ENCODE peak calls at places on chromosomes 3 and 15, in five cellular contexts. R is right atrium auricular region; P is CD8-positive, alpha-beta T cell; U is sigmoid colon; L is WERI-Rb-1. H is an unnamed sample.

GRCh38 chr3:129486057-129487035 is 42.1 kb upstream of the RHO start:
- DNase-seq in R (no peak), P (no peak), U (peak), L (no peak), H (no peak)

GRCh38 chr3:169619793-169620192 is 43.7 kb downstream of the MECOM start:
- DNase-seq in R (no peak), P (no peak), U (no peak), L (no peak), H (no peak)

GRCh38 chr15:34769711-34770110 is 14.9 kb upstream of the GJD2 start:
- DNase-seq in R (no peak), P (no peak), U (no peak), L (no peak), H (no peak)

GRCh38 chr3:192445768-192446644 is 281.3 kb downstream of the FGF12 start:
- DNase-seq in R (no peak), P (no peak), U (no peak), L (no peak), H (no peak)

GRCh38 chr3:177905173-177905894 is 630.9 kb upstream of the KCNMB2 start:
- DNase-seq in R (no peak), P (no peak), U (no peak), L (no peak), H (no peak)

GRCh38 chr3:19531426-19531825 is 383.1 kb downstream of the KCNH8 start:
- DNase-seq in R (no peak), P (no peak), U (no peak), L (no peak), H (no peak)

GRCh38 chr3:97857401-97857800 is 35.6 kb downstream of the CRYBG3 start:
- DNase-seq in R (no peak), P (no peak), U (no peak), L (no peak), H (no peak)

GRCh38 chr3:82839871-82840270 is 1078.4 kb upstream of the GBE1 start:
- DNase-seq in R (no peak), P (no peak), U (no peak), L (no peak), H (no peak)

GRCh38 chr3:195139876-195140240 is 131.1 kb downstream of the XXYLT1 start:
- DNase-seq in R (no peak), P (no peak), U (no peak), L (no peak), H (peak)

GRCh38 chr3:46917257-46917656 is 39.7 kb downstream of the PTH1R start:
- DNase-seq in R (no peak), P (no peak), U (peak), L (no peak), H (no peak)

GRCh38 chr3:60146121-60146520 is 1096.3 kb upstream of the CFAP20DC start:
- DNase-seq in R (no peak), P (no peak), U (no peak), L (no peak), H (no peak)

GRCh38 chr3:175983369-175983768 is 1124.2 kb downstream of the NAALADL2 start:
- DNase-seq in R (no peak), P (no peak), U (no peak), L (no peak), H (no peak)

GRCh38 chr3:38620236-38620635 is 29.3 kb downstream of the SCN5A start:
- DNase-seq in R (no peak), P (no peak), U (no peak), L (no peak), H (no peak)

GRCh38 chr3:41239587-41239986 is 40.3 kb downstream of the CTNNB1 start:
- DNase-seq in R (no peak), P (no peak), U (no peak), L (no peak), H (no peak)

GRCh38 chr3:189685854-189686253 is 54.7 kb downstream of the TP63 start:
- DNase-seq in R (no peak), P (no peak), U (no peak), L (no peak), H (no peak)

GRCh38 chr3:45173776-45174175 is 27.6 kb upstream of the CDCP1 start:
- DNase-seq in R (no peak), P (no peak), U (no peak), L (no peak), H (no peak)

GRCh38 chr3:78919021-78919755 is 848.6 kb downstream of the ROBO1 start:
- DNase-seq in R (no peak), P (no peak), U (no peak), L (no peak), H (no peak)

GRCh38 chr3:139288266-139288821 is 55.5 kb upstream of the MRPS22 start:
- DNase-seq in R (no peak), P (no peak), U (no peak), L (no peak), H (no peak)

GRCh38 chr3:123759311-123759710 is 124.8 kb downstream of the MYLK start:
- DNase-seq in R (no peak), P (no peak), U (no peak), L (no peak), H (no peak)

GRCh38 chr15:42032376-42033213 is 11.8 kb upstream of the PLA2G4E start:
- DNase-seq in R (no peak), P (no peak), U (no peak), L (no peak), H (no peak)

GRCh38 chr15:52523192-52523591 is 5.5 kb downstream of the MYO5A start:
- DNase-seq in R (no peak), P (no peak), U (no peak), L (no peak), H (no peak)

GRCh38 chr3:174462908-174463307 is 396.2 kb upstream of the NAALADL2 start:
- DNase-seq in R (no peak), P (no peak), U (no peak), L (no peak), H (no peak)

GRCh38 chr15:33971811-33972210 is 3.5 kb downstream of the CHRM5 start:
- DNase-seq in R (no peak), P (no peak), U (no peak), L (no peak), H (no peak)

GRCh38 chr3:194265505-194265892 is 85.6 kb downstream of the CPN2 start:
- DNase-seq in R (peak), P (no peak), U (peak), L (no peak), H (peak)

GRCh38 chr3:97579365-97579764 is 185.2 kb upstream of the ARL6 start:
- DNase-seq in R (no peak), P (no peak), U (no peak), L (no peak), H (no peak)

GRCh38 chr3:101638262-101638745 is 38.6 kb downstream of the ZBTB11 start:
- DNase-seq in R (peak), P (no peak), U (no peak), L (no peak), H (no peak)

GRCh38 chr3:56042326-56042951 is 425.8 kb downstream of the ERC2 start:
- DNase-seq in R (no peak), P (no peak), U (no peak), L (no peak), H (no peak)

GRCh38 chr15:98513428-98513991 is 134.8 kb upstream of the IGF1R start:
- DNase-seq in R (no peak), P (no peak), U (no peak), L (no peak), H (no peak)

GRCh38 chr3:27174530-27174929 is 194.7 kb downstream of the NEK10 start:
- DNase-seq in R (no peak), P (no peak), U (no peak), L (no peak), H (no peak)

GRCh38 chr3:175737646-175738572 is 878.8 kb downstream of the NAALADL2 start:
- DNase-seq in R (no peak), P (no peak), U (no peak), L (no peak), H (no peak)

GRCh38 chr15:51108933-51109550 is 14.3 kb upstream of the TNFAIP8L3 start:
- DNase-seq in R (no peak), P (no peak), U (no peak), L (no peak), H (no peak)

GRCh38 chr15:90232196-90232595 is 1.5 kb downstream of the CIB1 start:
- DNase-seq in R (no peak), P (no peak), U (no peak), L (no peak), H (no peak)

GRCh38 chr3:151604941-151605340 is 128.8 kb upstream of the AADACL2 start:
- DNase-seq in R (no peak), P (no peak), U (no peak), L (no peak), H (no peak)

GRCh38 chr3:13658681-13659080 is 109.8 kb downstream of the FBLN2 start:
- DNase-seq in R (no peak), P (no peak), U (no peak), L (no peak), H (no peak)

GRCh38 chr3:131036200-131036816 is 9.6 kb downstream of the NEK11 start:
- DNase-seq in R (no peak), P (no peak), U (no peak), L (no peak), H (no peak)

GRCh38 chr15:92947071-92947730 is 47.1 kb downstream of the CHD2 start:
- DNase-seq in R (no peak), P (no peak), U (no peak), L (no peak), H (no peak)
- H3K27ac ChIP-seq in R (no peak), P (no peak), U (no peak), L (no peak), H (no peak)

GRCh38 chr3:57688291-57688690 is 4.6 kb downstream of the DENND6A start:
- DNase-seq in R (no peak), P (no peak), U (no peak), L (no peak), H (no peak)
- H3K27ac ChIP-seq in R (no peak), P (no peak), U (peak), L (no peak), H (no peak)

GRCh38 chr3:187024561-187025226 is 94.4 kb downstream of the ST6GAL1 start:
- DNase-seq in R (no peak), P (no peak), U (no peak), L (no peak), H (no peak)

GRCh38 chr3:187022403-187023029 is 92.2 kb downstream of the ST6GAL1 start:
- DNase-seq in R (no peak), P (no peak), U (no peak), L (no peak), H (no peak)

GRCh38 chr3:187020376-187020775 is 90.0 kb downstream of the ST6GAL1 start:
- DNase-seq in R (peak), P (no peak), U (no peak), L (no peak), H (no peak)

GRCh38 chr3:187019542-187020072 is 89.3 kb downstream of the ST6GAL1 start:
- DNase-seq in R (peak), P (no peak), U (no peak), L (no peak), H (no peak)

DNA sequence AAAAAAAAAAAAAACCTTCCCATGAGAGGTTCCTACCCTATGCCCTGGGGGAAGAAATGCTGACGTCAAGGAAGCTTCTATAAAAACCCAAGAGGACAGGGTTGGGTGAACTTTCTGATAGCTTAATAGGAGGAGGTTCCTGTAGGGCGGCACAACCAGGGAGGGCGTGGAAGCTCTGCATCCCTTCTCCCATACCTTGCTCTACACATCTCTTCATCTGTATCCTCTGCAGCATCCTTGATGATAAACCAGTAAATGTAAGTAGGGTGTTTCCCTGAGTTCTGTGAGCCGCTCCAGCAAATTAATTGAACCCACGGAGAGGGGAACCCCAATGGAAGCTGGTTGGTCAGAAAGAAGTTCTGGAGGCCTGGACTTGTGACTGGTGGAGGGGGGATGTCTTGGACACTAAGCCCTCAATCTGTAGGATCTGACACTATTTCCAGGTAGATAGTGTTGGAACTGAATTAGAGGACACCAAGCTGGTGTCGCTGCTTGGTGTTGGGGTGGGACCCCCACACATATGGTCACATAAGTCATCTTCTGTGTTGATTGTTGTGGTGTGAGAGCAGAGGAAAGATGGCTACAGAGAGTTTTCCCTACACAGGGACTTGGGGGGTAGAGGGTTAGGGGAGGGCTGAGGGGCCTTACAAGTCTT is 91.5 kb downstream of the ST6GAL1 start:
- DNase-seq in R (peak), P (no peak), U (no peak), L (no peak), H (no peak)
- H3K27ac ChIP-seq in R (no peak), P (no peak), U (no peak), L (no peak), H (no peak)

GRCh38 chr3:172316758-172317157 is 131.5 kb downstream of the GHSR start:
- DNase-seq in R (no peak), P (no peak), U (no peak), L (no peak), H (no peak)
- H3K27ac ChIP-seq in R (peak), P (no peak), U (peak), L (no peak), H (no peak)

GRCh38 chr15:40355976-40356585 is 1.9 kb upstream of the DISP2 start:
- DNase-seq in R (no peak), P (no peak), U (no peak), L (no peak), H (no peak)

GRCh38 chr15:40358492-40359353 is 704 bp downstream of the DISP2 start:
- DNase-seq in R (no peak), P (peak), U (no peak), L (peak), H (peak)

GRCh38 chr15:40357246-40357645 is 773 bp upstream of the DISP2 start:
- DNase-seq in R (no peak), P (no peak), U (no peak), L (no peak), H (no peak)

GRCh38 chr15:40360015-40360414 is 2.0 kb downstream of the DISP2 start:
- DNase-seq in R (no peak), P (no peak), U (no peak), L (no peak), H (no peak)

GRCh38 chr15:40357723-40358491 is at the start of gene DISP2:
- DNase-seq in R (peak), P (peak), U (peak), L (peak), H (peak)
- H3K27ac ChIP-seq in R (peak), P (no peak), U (peak), L (peak), H (peak)

DNA sequence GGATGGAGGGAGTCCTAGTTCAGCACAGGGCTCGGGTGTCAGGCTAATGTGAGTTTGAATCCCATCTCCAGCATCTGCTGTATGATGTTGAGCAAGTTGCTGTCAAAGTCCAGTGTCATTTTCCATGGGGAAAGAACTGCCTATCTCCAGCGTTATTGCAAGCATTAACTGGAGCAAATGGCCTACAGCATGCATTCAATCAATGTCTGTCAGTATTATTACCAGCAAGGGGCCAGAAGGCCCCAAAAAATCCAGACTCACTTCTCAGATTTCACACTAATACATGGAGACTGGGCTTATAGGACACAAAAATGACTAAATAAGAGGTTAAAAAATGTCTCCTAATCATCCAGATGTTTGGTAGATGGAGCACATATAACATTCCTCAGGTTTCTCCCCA is 40.7 kb downstream of the SRGAP3 start:
- DNase-seq in R (no peak), P (no peak), U (no peak), L (no peak), H (no peak)
- H3K27ac ChIP-seq in R (no peak), P (no peak), U (no peak), L (no peak), H (no peak)

GRCh38 chr3:108099679-108100428 is 9.0 kb upstream of the CD47 start:
- DNase-seq in R (no peak), P (peak), U (no peak), L (peak), H (no peak)

GRCh38 chr3:108096506-108097325 is 5.9 kb upstream of the CD47 start:
- DNase-seq in R (no peak), P (no peak), U (no peak), L (peak), H (no peak)

GRCh38 chr3:108097326-108098035 is 6.7 kb upstream of the CD47 start:
- DNase-seq in R (no peak), P (no peak), U (no peak), L (no peak), H (no peak)

GRCh38 chr3:108100906-108101305 is 10.1 kb upstream of the CD47 start:
- DNase-seq in R (no peak), P (peak), U (no peak), L (no peak), H (no peak)

GRCh38 chr3:108099203-108099602 is 8.4 kb upstream of the CD47 start:
- DNase-seq in R (no peak), P (no peak), U (no peak), L (no peak), H (no peak)
- H3K27ac ChIP-seq in R (no peak), P (no peak), U (no peak), L (no peak), H (no peak)

DNA sequence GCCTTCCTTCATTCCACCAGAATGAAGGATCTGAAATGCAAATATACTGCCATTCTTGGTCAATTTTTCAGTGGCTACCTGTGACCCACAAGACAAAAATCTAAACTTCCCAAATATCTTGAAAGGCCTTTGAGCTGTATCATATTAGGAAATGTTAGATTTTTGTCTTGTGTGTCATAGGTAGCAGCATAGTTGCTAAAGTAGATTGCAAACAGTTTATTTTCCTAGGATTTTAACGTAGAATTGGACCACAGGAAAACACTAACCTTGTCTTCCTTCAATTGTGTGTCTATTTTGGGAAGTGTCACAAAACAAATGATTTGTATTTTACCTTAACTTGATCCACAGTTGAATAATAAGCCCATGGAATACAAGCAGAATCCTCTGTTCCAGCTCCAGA is 42.4 kb downstream of the CP start:
- DNase-seq in R (no peak), P (no peak), U (no peak), L (no peak), H (no peak)
- H3K27ac ChIP-seq in R (peak), P (no peak), U (peak), L (no peak), H (no peak)

GRCh38 chr15:75170203-75170602 is 31.5 kb upstream of the C15orf39 start:
- DNase-seq in R (no peak), P (no peak), U (no peak), L (no peak), H (no peak)

GRCh38 chr15:75171408-75171807 is 30.3 kb upstream of the C15orf39 start:
- DNase-seq in R (no peak), P (no peak), U (no peak), L (no peak), H (no peak)

GRCh38 chr15:75168374-75168773 is 33.3 kb upstream of the C15orf39 start:
- DNase-seq in R (no peak), P (no peak), U (no peak), L (no peak), H (no peak)

GRCh38 chr15:75172168-75172841 is 29.4 kb upstream of the C15orf39 start:
- DNase-seq in R (no peak), P (no peak), U (no peak), L (no peak), H (no peak)

GRCh38 chr15:75170711-75171341 is 30.9 kb upstream of the C15orf39 start:
- DNase-seq in R (no peak), P (no peak), U (no peak), L (no peak), H (no peak)
- H3K27ac ChIP-seq in R (no peak), P (no peak), U (no peak), L (no peak), H (no peak)

DNA sequence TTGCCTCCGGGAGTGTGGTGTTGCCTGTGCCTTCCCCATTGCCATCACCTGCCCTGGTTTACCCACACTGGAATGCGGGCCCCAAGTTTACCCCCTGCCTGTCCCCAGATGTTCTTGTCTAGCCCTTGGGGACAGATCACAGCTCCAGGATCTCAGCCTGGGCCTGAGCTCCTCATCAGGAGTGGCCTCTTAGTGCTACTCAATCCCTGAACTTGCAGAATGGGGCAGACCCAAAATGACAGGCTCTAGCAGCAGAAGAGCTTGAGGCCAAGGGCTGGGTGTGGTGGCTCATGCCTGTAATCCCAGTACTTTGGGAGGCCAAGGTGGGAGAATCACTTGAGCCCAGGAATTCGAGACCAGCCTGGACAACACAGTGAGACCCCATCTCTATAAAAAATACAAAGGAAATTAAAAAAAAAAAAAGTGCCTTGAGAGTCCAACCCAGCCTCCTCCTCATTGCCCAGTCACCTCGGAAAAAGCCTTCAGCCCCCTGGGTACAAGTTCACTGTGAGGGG is 3.8 kb downstream of the CHAC1 start:
- DNase-seq in R (no peak), P (no peak), U (no peak), L (no peak), H (no peak)
- H3K27ac ChIP-seq in R (peak), P (no peak), U (peak), L (no peak), H (no peak)